ENCODE peak calls at places on chromosomes 4 and X, in six cellular contexts. Y, U, X, L, R and P are unnamed samples.

GRCh38 chrX:93660575-93660974 is 12.8 kb downstream of the NAP1L3 start:
- DNase-seq in Y (no peak), U (no peak), X (no peak), L (no peak), R (no peak), P (no peak)

GRCh38 chrX:129747533-129747932 is 8.8 kb downstream of the XPNPEP2 start:
- DNase-seq in X (no peak), R (no peak), U (no peak), L (no peak), Y (no peak), P (no peak)

GRCh38 chr4:4860803-4861591 is 1.5 kb downstream of the MSX1 start:
- DNase-seq in L (no peak), X (no peak), U (no peak), Y (no peak), R (no peak), P (no peak)

GRCh38 chr4:2409381-2409783 is 9.1 kb downstream of the ZFYVE28 start:
- DNase-seq in X (no peak), R (no peak), L (no peak), U (no peak), Y (no peak), P (no peak)

GRCh38 chrX:3806630-3807029 is 93.2 kb upstream of the PRKX start:
- DNase-seq in U (no peak), X (no peak), L (no peak), Y (no peak), R (no peak), P (no peak)

GRCh38 chrX:67780694-67781109 is 236.9 kb downstream of the AR start:
- DNase-seq in L (no peak), Y (no peak), U (peak; percentile 4), X (no peak), R (peak; percentile 92), P (peak; percentile 42)

GRCh38 chrX:150291014-150291413 is 72.1 kb upstream of the MAMLD1 start:
- DNase-seq in L (no peak), Y (no peak), X (no peak), R (peak; percentile 48), U (no peak), P (no peak)

GRCh38 chrX:123157586-123157985 is 26.5 kb upstream of the GRIA3 start:
- DNase-seq in U (no peak), Y (no peak), L (no peak), R (peak; percentile 83), X (no peak), P (no peak)

GRCh38 chr4:37970702-37971101 is 10.5 kb downstream of the PTTG2 start:
- DNase-seq in Y (peak; percentile 78), X (peak; percentile 46), L (peak; percentile 70), U (peak; percentile 47), R (peak; percentile 54), P (peak; percentile 38)

GRCh38 chr4:66688674-66689073 is 856.6 kb downstream of the CENPC start:
- DNase-seq in R (peak; percentile 33), L (no peak), U (no peak), X (no peak), Y (no peak), P (no peak)

GRCh38 chr4:5545271-5545670 is 163.1 kb downstream of the EVC2 start:
- DNase-seq in R (no peak), U (no peak), Y (no peak), X (no peak), L (no peak), P (no peak)

GRCh38 chrX:136623400-136623799 is 24.6 kb upstream of the CD40LG start:
- DNase-seq in X (no peak), R (no peak), Y (no peak), L (no peak), U (peak; percentile 64), P (no peak)

GRCh38 chrX:128518508-128518907 is 466.3 kb upstream of the ACTRT1 start:
- DNase-seq in R (peak; percentile 42), Y (no peak), U (no peak), X (no peak), L (no peak), P (no peak)

GRCh38 chr4:2497324-2497723 is 28.4 kb downstream of the RNF4 start:
- DNase-seq in U (no peak), R (no peak), L (no peak), Y (no peak), X (no peak), P (no peak)

GRCh38 chrX:134294548-134294947 is 57.6 kb downstream of the CCDC160 start:
- DNase-seq in X (no peak), Y (no peak), U (no peak), L (no peak), R (peak; percentile 13), P (peak; percentile 5)

GRCh38 chrX:21741869-21742701 is 15.8 kb downstream of the SMPX start:
- DNase-seq in L (no peak), X (no peak), Y (no peak), U (no peak), R (peak; percentile 20), P (no peak)

GRCh38 chr4:168719725-168720124 is 222.9 kb downstream of the PALLD start:
- DNase-seq in Y (no peak), R (no peak), L (no peak), X (no peak), U (no peak), P (no peak)

GRCh38 chrX:7389576-7389975 is 241.6 kb upstream of the PUDP start:
- DNase-seq in R (no peak), L (no peak), X (no peak), Y (no peak), U (no peak), P (no peak)

GRCh38 chr4:114132830-114133229 is 153.4 kb upstream of the ARSJ start:
- DNase-seq in Y (peak; percentile 4), U (no peak), X (no peak), L (no peak), R (no peak), P (no peak)

GRCh38 chrX:45749375-45749774 is 548.7 kb upstream of the DIPK2B start:
- DNase-seq in L (no peak), X (no peak), U (no peak), R (no peak), Y (no peak), P (no peak)

GRCh38 chrX:49761481-49761880 is 65.7 kb upstream of the PAGE1 start:
- DNase-seq in Y (no peak), L (no peak), X (no peak), U (peak; percentile 10), R (peak; percentile 33), P (peak; percentile 3)

GRCh38 chr4:123699823-123700822 is 303.5 kb downstream of the SPRY1 start:
- DNase-seq in U (no peak), R (peak; percentile 33), Y (no peak), L (no peak), X (no peak), P (peak; percentile 60)

GRCh38 chrX:107805179-107805578 is 20.5 kb upstream of the MID2 start:
- DNase-seq in X (no peak), L (no peak), R (no peak), U (no peak), Y (no peak), P (no peak)

GRCh38 chr4:20253799-20254409 is 2.2 kb downstream of the SLIT2 start:
- DNase-seq in R (no peak), X (no peak), U (no peak), L (no peak), Y (peak; percentile 14), P (peak; percentile 63)

GRCh38 chr4:37392540-37393255 is 148.2 kb downstream of the NWD2 start:
- DNase-seq in X (no peak), Y (no peak), L (no peak), U (no peak), R (peak; percentile 43), P (no peak)

GRCh38 chr4:38671594-38671943 is 7.6 kb downstream of the KLF3 start:
- DNase-seq in L (no peak), U (peak; percentile 54), X (no peak), R (no peak), Y (no peak), P (no peak)

GRCh38 chrX:65924938-65925507 is 114.9 kb downstream of the VSIG4 start:
- DNase-seq in X (no peak), R (no peak), Y (no peak), L (no peak), U (no peak), P (no peak)

GRCh38 chr4:81040175-81040659 is 9.7 kb downstream of the BMP3 start:
- DNase-seq in U (no peak), X (no peak), L (no peak), Y (peak; percentile 29), R (peak; percentile 60), P (no peak)

GRCh38 chrX:47749185-47749967 is 87.3 kb upstream of the ZNF81 start:
- DNase-seq in L (no peak), R (no peak), U (no peak), X (no peak), Y (no peak), P (no peak)